ENCODE peak calls at places on chromosomes 13 and 19, in eight cellular contexts. Q is astrocyte of the cerebellum, J is fibroblast of the aortic adventitia, F is body of pancreas, R is testis, U is BJ, E is ovary, B is H1. T is an unnamed sample.

GRCh38 chr19:10637894-10638293 is 12.5 kb downstream of the SLC44A2 start:
- DNase-seq in Q (no peak), J (no peak), F (no peak), R (no peak), U (no peak), E (no peak), B (no peak), T (no peak)

GRCh38 chr13:86922936-86923335 is 748.2 kb upstream of the SLITRK5 start:
- DNase-seq in Q (no peak), J (no peak), F (no peak), R (no peak), U (no peak), E (no peak), B (no peak), T (no peak)

GRCh38 chr19:57708641-57709354 is at the start of gene ZNF154:
- DNase-seq in Q (peak), J (peak), F (peak), R (peak), U (no peak), E (no peak), B (peak), T (peak)

GRCh38 chr19:16190198-16190597 is 5.0 kb downstream of the FAM32A start:
- DNase-seq in Q (no peak), J (no peak), F (no peak), R (no peak), U (no peak), E (no peak), B (no peak), T (no peak)

GRCh38 chr19:55116232-55117062 is 990 bp downstream of the PPP1R12C start:
- DNase-seq in Q (no peak), J (peak), F (peak), R (peak), U (no peak), E (peak), B (no peak), T (peak)

GRCh38 chr19:3844596-3844995 is 24.2 kb downstream of the ZFR2 start:
- DNase-seq in Q (no peak), J (no peak), F (no peak), R (no peak), U (no peak), E (no peak), B (no peak), T (no peak)

GRCh38 chr13:49132479-49133002 is 87.6 kb upstream of the MLNR start:
- DNase-seq in Q (no peak), J (no peak), F (no peak), R (no peak), U (no peak), E (no peak), B (no peak), T (no peak)

GRCh38 chr13:109704771-109705628 is 81.4 kb downstream of the IRS2 start:
- DNase-seq in Q (no peak), J (no peak), F (peak), R (peak), U (no peak), E (no peak), B (no peak), T (peak)

GRCh38 chr19:58560921-58561320 is 2.5 kb upstream of the UBE2M start:
- DNase-seq in Q (no peak), J (no peak), F (no peak), R (no peak), U (no peak), E (peak), B (no peak), T (no peak)

GRCh38 chr13:51643882-51644281 is 59.6 kb downstream of the WDFY2 start:
- DNase-seq in Q (peak), J (peak), F (no peak), R (no peak), U (peak), E (no peak), B (no peak), T (peak)

GRCh38 chr19:41811036-41811435 is 14.6 kb downstream of the CEACAM3 start:
- DNase-seq in Q (no peak), J (no peak), F (no peak), R (no peak), U (no peak), E (no peak), B (no peak), T (no peak)

GRCh38 chr13:39767791-39768564 is 112.5 kb downstream of the COG6 start:
- DNase-seq in Q (no peak), J (no peak), F (no peak), R (no peak), U (no peak), E (no peak), B (no peak), T (no peak)

GRCh38 chr19:11192957-11193939 is 4.1 kb downstream of the KANK2 start:
- DNase-seq in Q (no peak), J (no peak), F (no peak), R (no peak), U (no peak), E (peak), B (no peak), T (no peak)

GRCh38 chr13:20799726-20800416 is 26.1 kb upstream of the EEF1AKMT1 start:
- DNase-seq in Q (peak), J (peak), F (no peak), R (no peak), U (no peak), E (no peak), B (no peak), T (peak)

GRCh38 chr19:10864538-10864899 is 6.8 kb upstream of the CARM1 start:
- DNase-seq in Q (peak), J (peak), F (peak), R (peak), U (no peak), E (peak), B (no peak), T (peak)

GRCh38 chr13:89733686-89734085 is 1613.8 kb upstream of the MIR17HG start:
- DNase-seq in Q (no peak), J (no peak), F (no peak), R (no peak), U (no peak), E (no peak), B (no peak), T (no peak)

GRCh38 chr19:6800991-6801396 is 28.5 kb downstream of the VAV1 start:
- DNase-seq in Q (peak), J (peak), F (no peak), R (no peak), U (no peak), E (no peak), B (no peak), T (peak)

GRCh38 chr19:38650911-38651584 is 3.6 kb downstream of the ACTN4 start:
- DNase-seq in Q (peak), J (peak), F (no peak), R (no peak), U (no peak), E (no peak), B (no peak), T (peak)

GRCh38 chr19:51971624-51972023 is 15.0 kb downstream of the ZNF350 start:
- DNase-seq in Q (no peak), J (peak), F (no peak), R (no peak), U (no peak), E (no peak), B (no peak), T (peak)

GRCh38 chr13:67136157-67136556 is 94.0 kb downstream of the PCDH9 start:
- DNase-seq in Q (no peak), J (no peak), F (no peak), R (no peak), U (no peak), E (no peak), B (no peak), T (peak)

GRCh38 chr19:50967924-50968708 is 1.3 kb downstream of the KLK6 start:
- DNase-seq in Q (no peak), J (no peak), F (no peak), R (no peak), U (no peak), E (no peak), B (no peak), T (no peak)

GRCh38 chr19:5826531-5827341 is 12.8 kb downstream of the FUT6 start:
- DNase-seq in Q (no peak), J (peak), F (peak), R (peak), U (no peak), E (peak), B (no peak), T (peak)

GRCh38 chr19:934865-935422 is 9.1 kb downstream of the ARID3A start:
- DNase-seq in Q (no peak), J (peak), F (peak), R (peak), U (no peak), E (peak), B (no peak), T (peak)

GRCh38 chr19:17125728-17126677 is 50.4 kb downstream of the MYO9B start:
- DNase-seq in Q (no peak), J (peak), F (peak), R (peak), U (no peak), E (no peak), B (no peak), T (peak)

GRCh38 chr13:23801141-23801540 is 88.1 kb downstream of the MIPEP start:
- DNase-seq in Q (no peak), J (no peak), F (no peak), R (no peak), U (no peak), E (no peak), B (no peak), T (no peak)

GRCh38 chr19:53394522-53394973 is 401 bp upstream of the ZNF765 start:
- DNase-seq in Q (no peak), J (no peak), F (peak), R (peak), U (peak), E (peak), B (no peak), T (no peak)

GRCh38 chr19:18340990-18341868 is 831 bp downstream of the PGPEP1 start:
- DNase-seq in Q (no peak), J (peak), F (peak), R (peak), U (no peak), E (peak), B (no peak), T (peak)
- H3K4me3 ChIP-seq in Q (peak), J (peak), F (peak), R (peak), U (peak), E (peak), B (peak), T (peak)

GRCh38 chr19:34733266-34733825 is 697 bp upstream of the ZNF181 start:
- DNase-seq in Q (no peak), J (no peak), F (no peak), R (peak), U (no peak), E (no peak), B (peak), T (no peak)

GRCh38 chr19:34734601-34735103 is 609 bp downstream of the ZNF181 start:
- DNase-seq in Q (no peak), J (no peak), F (peak), R (no peak), U (no peak), E (no peak), B (no peak), T (no peak)

GRCh38 chr19:34731964-34732363 is 2.1 kb upstream of the ZNF181 start:
- DNase-seq in Q (no peak), J (no peak), F (no peak), R (no peak), U (no peak), E (no peak), B (no peak), T (no peak)

GRCh38 chr19:34732548-34733255 is 1.3 kb upstream of the ZNF181 start:
- DNase-seq in Q (no peak), J (no peak), F (peak), R (no peak), U (no peak), E (peak), B (no peak), T (no peak)

DNA sequence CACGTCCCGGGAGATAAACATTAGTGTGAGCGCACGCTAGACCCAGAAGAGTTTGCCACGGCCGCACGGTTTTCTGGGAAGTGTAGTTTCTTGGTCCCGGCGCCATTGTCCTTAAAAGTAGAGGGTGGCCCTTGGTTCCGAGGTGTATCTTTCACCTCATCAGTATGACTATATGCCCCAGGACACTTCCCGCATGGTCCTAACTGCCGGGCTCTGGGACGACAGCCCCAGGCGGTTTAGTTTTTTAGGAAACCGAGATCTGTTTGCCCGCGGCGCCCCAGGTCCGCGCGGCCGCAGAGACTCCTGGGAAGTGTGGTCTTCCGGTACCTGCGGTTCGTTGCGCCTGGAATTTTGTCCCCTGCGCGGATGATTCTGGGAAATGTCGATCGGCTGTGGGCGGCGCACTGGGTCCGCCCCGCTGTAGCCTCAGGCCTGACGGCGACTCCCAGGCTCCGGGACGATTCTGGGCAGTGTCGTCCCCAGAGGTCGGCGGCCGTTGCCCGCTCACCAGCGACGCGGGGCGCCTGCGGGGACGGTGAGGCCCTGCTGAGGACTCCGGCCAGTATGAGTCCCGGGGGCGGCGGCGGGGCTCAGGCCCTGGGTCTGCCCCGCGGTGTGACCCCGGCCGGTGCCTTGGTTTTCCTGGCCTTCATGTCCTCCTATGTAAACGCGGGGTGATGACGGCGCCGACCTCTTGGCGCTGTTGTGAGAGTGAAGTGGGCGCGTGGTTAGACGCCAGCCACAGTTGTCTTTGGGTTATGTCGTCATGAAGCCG is at the start of gene ZNF181:
- DNase-seq in Q (peak), J (peak), F (peak), R (peak), U (peak), E (peak), B (peak), T (peak)
- TF ChIP-seq CTCF in Q (no peak), J (no peak), F (no peak), R (no peak), U (no peak), E (no peak), B (no peak), T (no peak)

GRCh38 chr19:12838893-12839656 is 760 bp downstream of the MAST1 start:
- DNase-seq in Q (no peak), J (no peak), F (no peak), R (no peak), U (no peak), E (no peak), B (no peak), T (no peak)

GRCh38 chr19:12836529-12836863 is 1.8 kb upstream of the MAST1 start:
- DNase-seq in Q (no peak), J (no peak), F (no peak), R (no peak), U (no peak), E (no peak), B (no peak), T (no peak)

GRCh38 chr19:12840091-12841079 is 2.1 kb downstream of the MAST1 start:
- DNase-seq in Q (no peak), J (peak), F (peak), R (peak), U (peak), E (peak), B (peak), T (peak)

GRCh38 chr19:12837225-12837624 is 1.1 kb upstream of the MAST1 start:
- DNase-seq in Q (no peak), J (no peak), F (no peak), R (no peak), U (no peak), E (no peak), B (no peak), T (no peak)

GRCh38 chr19:12838182-12838890 is at the start of gene MAST1:
- DNase-seq in Q (no peak), J (no peak), F (peak), R (peak), U (no peak), E (no peak), B (no peak), T (no peak)
- H3K4me3 ChIP-seq in Q (peak), J (peak), F (no peak), R (peak), U (no peak), E (no peak), B (peak), T (peak)

GRCh38 chr13:84648069-84648640 is 765.9 kb upstream of the SLITRK1 start:
- DNase-seq in Q (no peak), J (peak), F (no peak), R (no peak), U (no peak), E (no peak), B (no peak), T (peak)
- TF ChIP-seq CTCF in Q (no peak), J (no peak), F (no peak), R (no peak), U (peak), E (no peak), B (no peak), T (peak)

DNA sequence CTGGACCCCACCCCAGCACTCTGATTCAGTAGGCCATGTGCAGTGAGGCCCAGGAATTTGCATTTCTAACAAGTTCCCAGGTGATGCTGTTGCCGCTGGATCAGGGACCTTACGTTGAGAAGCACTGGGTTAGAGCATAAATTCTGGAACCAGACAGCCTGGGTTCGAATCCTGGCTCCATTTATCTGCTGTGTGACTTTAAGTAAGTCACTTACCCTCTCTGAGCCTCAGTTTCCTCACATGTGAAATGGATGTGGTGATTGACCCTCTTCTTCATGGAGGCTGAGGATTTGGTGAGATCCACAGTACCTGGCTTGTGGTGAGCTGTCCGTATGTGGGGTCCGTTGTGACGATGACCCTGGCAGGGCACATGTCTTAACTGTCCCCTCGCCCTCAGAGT is 15.9 kb downstream of the HIPK4 start:
- DNase-seq in Q (no peak), J (no peak), F (no peak), R (no peak), U (no peak), E (no peak), B (no peak), T (no peak)
- H3K4me3 ChIP-seq in Q (no peak), J (no peak), F (no peak), R (no peak), U (no peak), E (no peak), B (no peak), T (no peak)

GRCh38 chr13:103876571-103876970 is 810.4 kb upstream of the SLC10A2 start:
- DNase-seq in Q (no peak), J (no peak), F (no peak), R (no peak), U (peak), E (no peak), B (no peak), T (no peak)
- TF ChIP-seq CTCF in Q (no peak), J (no peak), F (no peak), R (no peak), U (no peak), E (no peak), B (no peak), T (no peak)

GRCh38 chr19:31352782-31353651 is 3.8 kb upstream of the TSHZ3 start:
- DNase-seq in Q (no peak), J (peak), F (no peak), R (no peak), U (no peak), E (peak), B (no peak), T (no peak)
- H3K4me3 ChIP-seq in Q (peak), J (no peak), F (no peak), R (no peak), U (no peak), E (no peak), B (peak), T (no peak)

DNA sequence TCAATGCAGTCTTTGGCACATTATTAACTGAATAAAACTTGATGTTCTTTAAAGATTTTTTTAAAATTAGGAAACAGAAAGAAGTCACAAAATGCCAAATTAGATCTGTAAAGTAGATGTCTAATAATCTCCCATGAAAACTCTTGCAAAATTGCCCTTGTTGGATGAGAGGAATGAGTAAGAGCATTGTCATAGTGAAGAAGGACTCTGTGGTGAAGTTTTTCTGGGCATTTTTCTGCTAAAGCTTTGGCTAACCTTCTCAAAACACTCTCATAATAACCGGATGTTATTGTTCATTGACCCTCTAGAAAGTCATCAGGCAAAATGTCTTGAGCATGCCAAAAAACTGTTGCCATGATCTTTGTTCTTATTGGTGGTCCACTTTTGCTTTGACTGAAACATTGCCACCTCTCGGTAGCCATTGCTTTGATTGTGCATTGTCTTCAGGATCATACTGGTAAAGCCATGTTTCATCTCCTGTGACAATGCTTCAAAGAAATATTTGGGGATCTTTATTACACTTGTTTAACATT is 549.3 kb downstream of the LIG4 start:
- DNase-seq in Q (no peak), J (no peak), F (no peak), R (no peak), U (no peak), E (no peak), B (no peak), T (no peak)
- TF ChIP-seq CTCF in Q (no peak), J (no peak), F (no peak), R (no peak), U (no peak), E (no peak), B (no peak), T (no peak)

GRCh38 chr19:19169236-19170052 is 619 bp downstream of the MEF2B start:
- DNase-seq in Q (no peak), J (no peak), F (no peak), R (no peak), U (no peak), E (no peak), B (no peak), T (no peak)
- H3K4me3 ChIP-seq in Q (no peak), J (no peak), F (no peak), R (peak), U (peak), E (no peak), B (peak), T (no peak)